ENCODE peak calls at places on chromosome 4, in nine cellular contexts. One of them, this sample, is unnamed.

GRCh38 chr4:108205859-108206258 is 37.1 kb upstream of the LEF1 start:
- DNase-seq in heart left ventricle: no peak
- DNase-seq in upper lobe of left lung: no peak
- DNase-seq in heart right ventricle: no peak
- DNase-seq in prostate gland: no peak
- DNase-seq in thyroid gland: no peak
- DNase-seq in stomach: no peak
- DNase-seq in colonic mucosa: no peak
- DNase-seq in tibial artery: no peak
- DNase-seq in this sample: no peak

GRCh38 chr4:67167849-67168248 is 377.5 kb downstream of the CENPC start:
- DNase-seq in upper lobe of left lung: no peak
- DNase-seq in heart right ventricle: no peak
- DNase-seq in prostate gland: no peak
- DNase-seq in tibial artery: no peak
- DNase-seq in thyroid gland: no peak
- DNase-seq in heart left ventricle: no peak
- DNase-seq in colonic mucosa: no peak
- DNase-seq in stomach: no peak
- DNase-seq in this sample: no peak

GRCh38 chr4:109303141-109303499 is 662 bp upstream of the COL25A1 start:
- DNase-seq in stomach: no peak
- DNase-seq in upper lobe of left lung: no peak
- DNase-seq in thyroid gland: peak; percentile 40
- DNase-seq in heart right ventricle: peak; percentile 22
- DNase-seq in heart left ventricle: no peak
- DNase-seq in colonic mucosa: no peak
- DNase-seq in tibial artery: peak; percentile 22
- DNase-seq in prostate gland: no peak
- DNase-seq in this sample: no peak

GRCh38 chr4:66182651-66183050 is 512.4 kb upstream of the EPHA5 start:
- DNase-seq in thyroid gland: no peak
- DNase-seq in tibial artery: no peak
- DNase-seq in stomach: no peak
- DNase-seq in upper lobe of left lung: no peak
- DNase-seq in prostate gland: no peak
- DNase-seq in colonic mucosa: no peak
- DNase-seq in heart right ventricle: no peak
- DNase-seq in heart left ventricle: no peak
- DNase-seq in this sample: no peak

GRCh38 chr4:52638717-52639116 is 20.4 kb downstream of the USP46 start:
- DNase-seq in thyroid gland: no peak
- DNase-seq in stomach: no peak
- DNase-seq in tibial artery: no peak
- DNase-seq in heart left ventricle: no peak
- DNase-seq in prostate gland: no peak
- DNase-seq in heart right ventricle: no peak
- DNase-seq in colonic mucosa: no peak
- DNase-seq in upper lobe of left lung: no peak
- DNase-seq in this sample: no peak

GRCh38 chr4:48403358-48403757 is 62.0 kb downstream of the SLAIN2 start:
- DNase-seq in heart left ventricle: no peak
- DNase-seq in tibial artery: no peak
- DNase-seq in heart right ventricle: no peak
- DNase-seq in thyroid gland: no peak
- DNase-seq in upper lobe of left lung: no peak
- DNase-seq in stomach: no peak
- DNase-seq in colonic mucosa: no peak
- DNase-seq in prostate gland: no peak
- DNase-seq in this sample: no peak

GRCh38 chr4:74635490-74636123 is 158.7 kb downstream of the BTC start:
- DNase-seq in prostate gland: no peak
- DNase-seq in heart left ventricle: no peak
- DNase-seq in thyroid gland: no peak
- DNase-seq in tibial artery: no peak
- DNase-seq in colonic mucosa: no peak
- DNase-seq in heart right ventricle: no peak
- DNase-seq in stomach: no peak
- DNase-seq in upper lobe of left lung: no peak
- DNase-seq in this sample: no peak

GRCh38 chr4:10008208-10009005 is 12.9 kb downstream of the SLC2A9 start:
- DNase-seq in upper lobe of left lung: no peak
- DNase-seq in thyroid gland: no peak
- DNase-seq in colonic mucosa: no peak
- DNase-seq in stomach: no peak
- DNase-seq in prostate gland: no peak
- DNase-seq in heart left ventricle: no peak
- DNase-seq in tibial artery: no peak
- DNase-seq in heart right ventricle: no peak
- DNase-seq in this sample: no peak

GRCh38 chr4:24736066-24736465 is 59.3 kb upstream of the SOD3 start:
- DNase-seq in upper lobe of left lung: no peak
- DNase-seq in tibial artery: no peak
- DNase-seq in stomach: no peak
- DNase-seq in heart left ventricle: no peak
- DNase-seq in prostate gland: no peak
- DNase-seq in heart right ventricle: no peak
- DNase-seq in colonic mucosa: peak; percentile 30
- DNase-seq in thyroid gland: peak; percentile 24
- DNase-seq in this sample: no peak

GRCh38 chr4:37675587-37676290 is 10.4 kb downstream of the RELL1 start:
- DNase-seq in colonic mucosa: peak; percentile 41
- DNase-seq in heart right ventricle: no peak
- DNase-seq in stomach: peak; percentile 51
- DNase-seq in heart left ventricle: no peak
- DNase-seq in prostate gland: no peak
- DNase-seq in thyroid gland: peak; percentile 81
- DNase-seq in tibial artery: no peak
- DNase-seq in upper lobe of left lung: no peak
- DNase-seq in this sample: no peak

GRCh38 chr4:113077611-113078010 is 28.2 kb downstream of the ANK2 start:
- DNase-seq in prostate gland: no peak
- DNase-seq in stomach: no peak
- DNase-seq in heart right ventricle: no peak
- DNase-seq in heart left ventricle: no peak
- DNase-seq in colonic mucosa: no peak
- DNase-seq in thyroid gland: no peak
- DNase-seq in upper lobe of left lung: no peak
- DNase-seq in tibial artery: no peak
- DNase-seq in this sample: no peak

GRCh38 chr4:78552398-78553396 is 1.1 kb downstream of the ANXA3 start:
- DNase-seq in prostate gland: peak; percentile 51
- DNase-seq in heart left ventricle: no peak
- DNase-seq in colonic mucosa: peak; percentile 42
- DNase-seq in tibial artery: no peak
- DNase-seq in thyroid gland: peak; percentile 78
- DNase-seq in heart right ventricle: no peak
- DNase-seq in stomach: no peak
- DNase-seq in upper lobe of left lung: no peak
- DNase-seq in this sample: no peak

DNA sequence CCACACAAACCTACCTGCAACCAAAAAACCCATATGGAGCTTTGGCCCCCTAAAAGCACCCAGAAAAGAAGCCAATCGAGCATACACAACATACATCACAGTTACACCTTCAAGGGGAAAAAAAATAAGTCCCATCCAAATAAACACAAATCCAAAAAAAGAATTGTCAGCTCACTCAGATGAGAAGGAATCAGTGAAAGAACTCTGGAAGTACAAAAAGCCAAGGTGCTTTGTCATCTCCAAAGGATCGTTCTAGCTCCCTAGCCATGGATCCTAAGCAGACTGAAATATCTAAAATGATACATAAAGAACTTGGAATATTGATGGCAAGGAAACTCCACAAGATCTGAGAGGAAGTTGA is 119.2 kb downstream of the NEK1 start:
- DNase-seq in heart right ventricle: no peak
- DNase-seq in heart left ventricle: no peak
- DNase-seq in colonic mucosa: no peak
- DNase-seq in tibial artery: no peak
- DNase-seq in prostate gland: no peak
- DNase-seq in stomach: no peak
- DNase-seq in thyroid gland: no peak
- DNase-seq in upper lobe of left lung: no peak
- DNase-seq in this sample: no peak
- TF ChIP-seq CTCF in heart right ventricle: no peak
- TF ChIP-seq CTCF in heart left ventricle: no peak
- TF ChIP-seq CTCF in colonic mucosa: no peak
- TF ChIP-seq CTCF in tibial artery: no peak
- TF ChIP-seq CTCF in prostate gland: no peak
- TF ChIP-seq CTCF in stomach: no peak
- TF ChIP-seq CTCF in thyroid gland: no peak
- TF ChIP-seq CTCF in upper lobe of left lung: no peak
- TF ChIP-seq CTCF in this sample: no peak

GRCh38 chr4:159178147-159178541 is 75.3 kb downstream of the RAPGEF2 start:
- DNase-seq in heart left ventricle: no peak
- DNase-seq in stomach: no peak
- DNase-seq in thyroid gland: no peak
- DNase-seq in prostate gland: no peak
- DNase-seq in upper lobe of left lung: no peak
- DNase-seq in colonic mucosa: no peak
- DNase-seq in heart right ventricle: no peak
- DNase-seq in tibial artery: no peak
- DNase-seq in this sample: no peak

GRCh38 chr4:159174645-159175147 is 71.8 kb downstream of the RAPGEF2 start:
- DNase-seq in stomach: no peak
- DNase-seq in tibial artery: no peak
- DNase-seq in heart left ventricle: no peak
- DNase-seq in upper lobe of left lung: no peak
- DNase-seq in prostate gland: no peak
- DNase-seq in heart right ventricle: no peak
- DNase-seq in colonic mucosa: no peak
- DNase-seq in thyroid gland: peak; percentile 64
- DNase-seq in this sample: no peak

GRCh38 chr4:159177265-159178146 is 74.6 kb downstream of the RAPGEF2 start:
- DNase-seq in heart right ventricle: no peak
- DNase-seq in stomach: no peak
- DNase-seq in colonic mucosa: no peak
- DNase-seq in prostate gland: no peak
- DNase-seq in tibial artery: no peak
- DNase-seq in upper lobe of left lung: no peak
- DNase-seq in heart left ventricle: no peak
- DNase-seq in thyroid gland: no peak
- DNase-seq in this sample: no peak

GRCh38 chr4:159175165-159175988 is 72.5 kb downstream of the RAPGEF2 start:
- DNase-seq in heart right ventricle: peak; percentile 81
- DNase-seq in prostate gland: peak; percentile 73
- DNase-seq in upper lobe of left lung: no peak
- DNase-seq in stomach: peak; percentile 53
- DNase-seq in colonic mucosa: peak; percentile 70
- DNase-seq in thyroid gland: peak; percentile 69
- DNase-seq in tibial artery: peak; percentile 70
- DNase-seq in heart left ventricle: no peak
- DNase-seq in this sample: peak; percentile 44

GRCh38 chr4:159175989-159176375 is 73.1 kb downstream of the RAPGEF2 start:
- DNase-seq in colonic mucosa: no peak
- DNase-seq in upper lobe of left lung: no peak
- DNase-seq in tibial artery: no peak
- DNase-seq in heart left ventricle: no peak
- DNase-seq in prostate gland: no peak
- DNase-seq in heart right ventricle: no peak
- DNase-seq in stomach: no peak
- DNase-seq in thyroid gland: no peak
- DNase-seq in this sample: no peak
- H3K4me3 ChIP-seq in colonic mucosa: no peak overlapping the region
- H3K4me3 ChIP-seq in upper lobe of left lung: no peak overlapping the region
- H3K4me3 ChIP-seq in tibial artery: no peak overlapping the region
- H3K4me3 ChIP-seq in heart left ventricle: peak overlapping the region; percentile 16
- H3K4me3 ChIP-seq in prostate gland: no peak overlapping the region
- H3K4me3 ChIP-seq in heart right ventricle: no peak overlapping the region
- H3K4me3 ChIP-seq in stomach: no peak overlapping the region
- H3K4me3 ChIP-seq in thyroid gland: no peak overlapping the region
- H3K4me3 ChIP-seq in this sample: no peak overlapping the region

GRCh38 chr4:57109530-57109846 is 697 bp downstream of the IGFBP7 start:
- DNase-seq in tibial artery: no peak
- DNase-seq in upper lobe of left lung: no peak
- DNase-seq in heart left ventricle: no peak
- DNase-seq in heart right ventricle: no peak
- DNase-seq in colonic mucosa: no peak
- DNase-seq in prostate gland: no peak
- DNase-seq in thyroid gland: no peak
- DNase-seq in stomach: no peak
- DNase-seq in this sample: no peak
- H3K27me3 ChIP-seq in tibial artery: no peaks in the 10 kb centered on the region
- H3K27me3 ChIP-seq in upper lobe of left lung: no peaks in the 10 kb centered on the region
- H3K27me3 ChIP-seq in heart left ventricle: no peaks in the 10 kb centered on the region
- H3K27me3 ChIP-seq in heart right ventricle: no peaks in the 10 kb centered on the region
- H3K27me3 ChIP-seq in colonic mucosa: peaks cover 11% of the 10 kb centered on the region
- H3K27me3 ChIP-seq in prostate gland: no peaks in the 10 kb centered on the region
- H3K27me3 ChIP-seq in thyroid gland: no peaks in the 10 kb centered on the region
- H3K27me3 ChIP-seq in stomach: peaks cover 6% of the 10 kb centered on the region
- H3K27me3 ChIP-seq in this sample: no peaks in the 10 kb centered on the region

GRCh38 chr4:147570616-147571015 is 46.6 kb upstream of the TMEM184C start:
- DNase-seq in thyroid gland: no peak
- DNase-seq in upper lobe of left lung: no peak
- DNase-seq in colonic mucosa: no peak
- DNase-seq in heart right ventricle: no peak
- DNase-seq in tibial artery: no peak
- DNase-seq in prostate gland: no peak
- DNase-seq in heart left ventricle: no peak
- DNase-seq in stomach: no peak
- DNase-seq in this sample: no peak
- TF ChIP-seq CTCF in thyroid gland: no peak
- TF ChIP-seq CTCF in upper lobe of left lung: no peak
- TF ChIP-seq CTCF in colonic mucosa: no peak
- TF ChIP-seq CTCF in heart right ventricle: peak; percentile 48
- TF ChIP-seq CTCF in tibial artery: no peak
- TF ChIP-seq CTCF in prostate gland: no peak
- TF ChIP-seq CTCF in heart left ventricle: peak; percentile 20
- TF ChIP-seq CTCF in stomach: no peak
- TF ChIP-seq CTCF in this sample: no peak

This sample was measured in gastrocnemius medialis.